ENCODE peak calls at places on chromosomes 16 and 17, in four cellular contexts. V is nephron progenitor cell, G is H7, Q is posterior cingulate gyrus. X is an unnamed sample.
A peak's percentile ranks its signal among the peaks of the same experiment; 100 is the strongest.

GRCh38 chr17:75194879-75195278 is 10.6 kb upstream of the NUP85 start:
- DNase-seq in G (no peak), V (no peak), Q (no peak), X (peak; percentile 94)

GRCh38 chr17:16425698-16426659 is 10.6 kb downstream of the TRPV2 start:
- DNase-seq in V (no peak), Q (no peak), G (no peak), X (no peak)

GRCh38 chr17:40956401-40957254 is 10.1 kb downstream of the KRT39 start:
- DNase-seq in V (no peak), Q (no peak), G (no peak), X (peak; percentile 96)

GRCh38 chr16:68389006-68389405 is 59.3 kb downstream of the SMPD3 start:
- DNase-seq in Q (peak; percentile 71), V (no peak), G (peak; percentile 53), X (no peak)

GRCh38 chr16:31451681-31452351 is 7.5 kb upstream of the ARMC5 start:
- DNase-seq in V (peak; percentile 55), G (peak; percentile 68), Q (peak; percentile 89), X (peak; percentile 85)

GRCh38 chr16:46889245-46889941 is 5.2 kb downstream of the GPT2 start:
- DNase-seq in V (no peak), G (no peak), Q (no peak), X (no peak)

GRCh38 chr17:37280841-37281240 is 94.9 kb upstream of the C17orf78 start:
- DNase-seq in G (no peak), V (no peak), Q (no peak), X (no peak)

GRCh38 chr16:73064227-73064995 is 16.5 kb upstream of the ZFHX3 start:
- DNase-seq in V (no peak), Q (no peak), G (peak; percentile 67), X (no peak)

GRCh38 chr16:79810449-79811189 is 210.1 kb upstream of the MAF start:
- DNase-seq in V (no peak), G (no peak), Q (no peak), X (no peak)

X was measured in kidney glomerular epithelial cell.